ENCODE peak calls at places on chromosomes 2 and 18, in seven cellular contexts. V, X, Q, B, O, D and I are unnamed samples.

GRCh38 chr18:23970161-23971153 is 44.1 kb upstream of the TTC39C start:
- DNase-seq in O (no peak), X (no peak), B (peak), V (no peak), Q (no peak), D (no peak), I (no peak)

GRCh38 chr2:215352602-215353001 is 40.7 kb downstream of the ATIC start:
- DNase-seq in V (no peak), O (no peak), X (peak), D (no peak), B (no peak), Q (no peak), I (no peak)

GRCh38 chr2:217914078-217914477 is 88.7 kb downstream of the TNS1 start:
- DNase-seq in Q (no peak), D (no peak), O (no peak), B (no peak), V (no peak), X (no peak), I (no peak)

GRCh38 chr2:26590439-26590838 is 50.7 kb downstream of the CIB4 start:
- DNase-seq in D (no peak), O (no peak), B (no peak), X (no peak), V (no peak), Q (no peak), I (no peak)

GRCh38 chr18:37270046-37270665 is 295.4 kb downstream of the CELF4 start:
- DNase-seq in X (peak), B (no peak), O (no peak), Q (peak), D (peak), V (no peak), I (no peak)

GRCh38 chr2:10742666-10743065 is 21.2 kb downstream of the ATP6V1C2 start:
- DNase-seq in Q (no peak), B (no peak), D (no peak), X (no peak), O (no peak), V (no peak), I (no peak)

GRCh38 chr2:202007015-202008011 is 26.3 kb upstream of the FZD7 start:
- DNase-seq in D (no peak), B (no peak), Q (no peak), X (no peak), V (no peak), O (no peak), I (no peak)

GRCh38 chr18:33560686-33561370 is 17.2 kb upstream of the ASXL3 start:
- DNase-seq in X (peak), V (no peak), D (no peak), B (no peak), O (peak), Q (no peak), I (no peak)

GRCh38 chr2:189498205-189498604 is 56.9 kb downstream of the WDR75 start:
- DNase-seq in O (no peak), B (no peak), V (no peak), D (no peak), X (peak), Q (no peak), I (no peak)

GRCh38 chr18:23331091-23331920 is 121.8 kb upstream of the RIOK3 start:
- DNase-seq in Q (no peak), X (no peak), O (peak), B (no peak), D (no peak), V (no peak), I (no peak)

GRCh38 chr2:108351889-108352288 is 25.9 kb upstream of the SULT1C4 start:
- DNase-seq in O (no peak), X (peak), V (no peak), D (no peak), B (no peak), Q (no peak), I (no peak)

GRCh38 chr2:147681093-147681492 is 163.7 kb upstream of the ACVR2A start:
- DNase-seq in X (no peak), Q (no peak), B (no peak), O (no peak), V (no peak), D (no peak), I (no peak)

GRCh38 chr2:201696151-201696659 is 2.2 kb downstream of the MPP4 start:
- DNase-seq in Q (no peak), X (peak), B (no peak), V (no peak), O (no peak), D (no peak), I (no peak)

GRCh38 chr2:158297606-158298005 is 158.9 kb downstream of the CCDC148 start:
- DNase-seq in V (no peak), X (peak), B (no peak), D (no peak), Q (no peak), O (no peak), I (no peak)